ENCODE peak calls at places on chromosomes 6 and 20, in seven cellular contexts. I is H9, J is IMR-90, K is H1, M is mesenchymal stem cell, D is neuronal stem cell, V is trophoblast cell. P is an unnamed sample. For H3K4me1, the result is how much of the 10 kb centered on the place peaks cover.

GRCh38 chr6:158574800-158575199 is 14.9 kb downstream of the TMEM181 start:
- DNase-seq in I (no peak), K (no peak), D (no peak), M (no peak), V (no peak), J (no peak), P (no peak)

GRCh38 chr6:110476046-110476849 is at the start of gene SLC22A16:
- DNase-seq in V (peak), M (no peak), K (peak), D (no peak), J (no peak), I (no peak), P (no peak)

GRCh38 chr20:13526551-13526950 is 112.2 kb downstream of the TASP1 start:
- DNase-seq in I (no peak), V (no peak), J (peak), M (peak), K (no peak), D (no peak), P (no peak)

GRCh38 chr6:51953246-51953645 is 134.2 kb downstream of the PKHD1 start:
- DNase-seq in M (no peak), I (no peak), J (no peak), D (no peak), K (no peak), V (peak), P (no peak)

GRCh38 chr6:45827952-45828530 is 187.6 kb downstream of the CLIC5 start:
- DNase-seq in I (no peak), D (no peak), J (peak), V (no peak), M (peak), K (no peak), P (no peak)

GRCh38 chr20:1528811-1529210 is 28.7 kb downstream of the SIRPD start:
- DNase-seq in D (no peak), V (peak), K (no peak), M (peak), J (peak), I (no peak), P (no peak)

GRCh38 chr6:10791673-10792072 is 44.1 kb downstream of the TMEM14B start:
- DNase-seq in M (no peak), D (no peak), K (no peak), V (no peak), I (no peak), J (no peak), P (no peak)

GRCh38 chr6:169070506-169071176 is 183.0 kb downstream of the THBS2 start:
- DNase-seq in V (peak), J (peak), D (no peak), M (peak), I (no peak), K (no peak), P (peak)

GRCh38 chr6:46293641-46294316 is 123.0 kb upstream of the ENPP5 start:
- DNase-seq in I (no peak), J (no peak), K (no peak), D (no peak), V (no peak), M (no peak), P (no peak)

GRCh38 chr6:166862287-166862977 is 93.9 kb downstream of the RNASET2 start:
- DNase-seq in V (peak), K (peak), I (peak), M (peak), D (peak), J (no peak), P (peak)

GRCh38 chr6:46850781-46851180 is 57.6 kb downstream of the MEP1A start:
- DNase-seq in V (no peak), D (no peak), J (no peak), K (no peak), M (peak), I (no peak), P (no peak)

GRCh38 chr6:144064402-144064830 is 31.0 kb downstream of the SF3B5 start:
- DNase-seq in I (peak), K (peak), J (no peak), D (peak), V (peak), M (no peak), P (peak)

GRCh38 chr6:169445661-169446581 is 192.3 kb upstream of the THBS2 start:
- DNase-seq in J (no peak), K (no peak), D (no peak), M (no peak), V (no peak), I (no peak), P (no peak)

GRCh38 chr20:9515761-9516657 is 1.6 kb downstream of the LAMP5 start:
- DNase-seq in K (peak), D (no peak), M (no peak), V (no peak), I (peak), J (no peak), P (peak)

GRCh38 chr6:106064103-106064502 is 22.0 kb upstream of the PRDM1 start:
- DNase-seq in J (peak), M (peak), V (no peak), K (no peak), D (no peak), I (no peak), P (peak)

GRCh38 chr6:73854998-73855718 is 159.2 kb downstream of the CD109 start:
- DNase-seq in M (peak), V (peak), D (peak), I (no peak), K (no peak), J (peak), P (peak)

GRCh38 chr6:151294561-151295101 is 54.9 kb downstream of the AKAP12 start:
- DNase-seq in K (no peak), D (no peak), J (peak), I (no peak), V (peak), M (peak), P (no peak)

GRCh38 chr6:13447949-13448724 is 39.3 kb downstream of the GFOD1 start:
- DNase-seq in D (no peak), M (no peak), V (no peak), J (no peak), I (no peak), K (no peak), P (no peak)

GRCh38 chr6:20711518-20711917 is 177.3 kb downstream of the CDKAL1 start:
- DNase-seq in J (peak), M (peak), D (no peak), V (peak), I (no peak), K (no peak), P (no peak)

GRCh38 chr20:36344517-36345132 is 38.5 kb downstream of the DLGAP4 start:
- DNase-seq in K (peak), I (peak), M (peak), D (peak), J (peak), V (peak), P (peak)

GRCh38 chr6:119343167-119343566 is 6.4 kb downstream of the MAN1A1 start:
- DNase-seq in V (no peak), K (no peak), D (no peak), M (no peak), I (no peak), J (no peak), P (no peak)

GRCh38 chr6:68633654-68634502 is 1.2 kb upstream of the ADGRB3 start:
- DNase-seq in V (no peak), I (no peak), M (peak), J (no peak), D (no peak), K (no peak), P (no peak)

GRCh38 chr6:76856065-76856464 is 607.2 kb downstream of the HTR1B start:
- DNase-seq in D (no peak), M (no peak), I (no peak), K (no peak), J (no peak), V (no peak), P (no peak)

GRCh38 chr6:2111162-2111677 is 134.2 kb downstream of the GMDS start:
- DNase-seq in M (peak), J (peak), D (no peak), V (no peak), K (no peak), I (no peak), P (no peak)

GRCh38 chr6:89952696-89953095 is 58.4 kb downstream of the GJA10 start:
- DNase-seq in V (peak), D (no peak), K (no peak), J (peak), M (peak), I (no peak), P (no peak)

GRCh38 chr6:138455746-138456392 is 43.4 kb downstream of the NHSL1 start:
- DNase-seq in I (no peak), K (no peak), V (no peak), D (no peak), J (peak), M (no peak), P (no peak)

GRCh38 chr6:118263929-118264486 is 284.1 kb upstream of the PLN start:
- DNase-seq in D (peak), V (peak), K (no peak), I (peak), M (peak), J (peak), P (peak)

GRCh38 chr6:88124925-88125557 is 41.1 kb downstream of the CNR1 start:
- DNase-seq in K (no peak), J (no peak), V (no peak), D (no peak), M (no peak), I (no peak), P (peak)

GRCh38 chr6:36676142-36677058 is 2.1 kb upstream of the CDKN1A start:
- DNase-seq in V (no peak), M (peak), I (peak), J (peak), D (peak), K (no peak), P (peak)

GRCh38 chr6:14865609-14866100 is 380.2 kb upstream of the JARID2 start:
- DNase-seq in K (no peak), M (no peak), D (no peak), I (no peak), J (peak), V (no peak), P (peak)

GRCh38 chr6:119979862-119980261 is 630.3 kb upstream of the MAN1A1 start:
- DNase-seq in I (no peak), J (peak), M (peak), K (no peak), D (no peak), V (no peak), P (peak)

GRCh38 chr6:70353343-70353913 is 50.5 kb upstream of the COL9A1 start:
- DNase-seq in K (no peak), I (no peak), V (no peak), M (no peak), J (no peak), D (no peak), P (no peak)

GRCh38 chr6:104936766-104937535 is 20.0 kb upstream of the LIN28B start:
- DNase-seq in V (peak), D (no peak), M (no peak), J (no peak), K (no peak), I (no peak), P (no peak)

GRCh38 chr6:41039060-41039998 is at the start of gene UNC5CL:
- DNase-seq in D (no peak), V (peak), I (peak), J (no peak), M (peak), K (peak), P (peak)

GRCh38 chr6:53918854-53919253 is 124.0 kb downstream of the LRRC1 start:
- DNase-seq in I (no peak), D (no peak), M (no peak), K (no peak), V (no peak), J (no peak), P (no peak)

GRCh38 chr6:44117397-44118128 is 9.7 kb downstream of the MRPL14 start:
- DNase-seq in J (no peak), K (no peak), M (no peak), V (peak), D (no peak), I (no peak), P (no peak)

GRCh38 chr6:44116643-44117382 is 10.4 kb downstream of the MRPL14 start:
- DNase-seq in V (peak), D (no peak), K (no peak), M (peak), J (peak), I (no peak), P (no peak)

GRCh38 chr6:44120692-44121443 is 6.4 kb downstream of the MRPL14 start:
- DNase-seq in J (no peak), D (no peak), I (no peak), M (no peak), V (no peak), K (no peak), P (peak)

GRCh38 chr6:44122821-44123220 is 4.4 kb downstream of the MRPL14 start:
- DNase-seq in D (no peak), M (peak), K (no peak), I (no peak), V (no peak), J (no peak), P (no peak)

DNA sequence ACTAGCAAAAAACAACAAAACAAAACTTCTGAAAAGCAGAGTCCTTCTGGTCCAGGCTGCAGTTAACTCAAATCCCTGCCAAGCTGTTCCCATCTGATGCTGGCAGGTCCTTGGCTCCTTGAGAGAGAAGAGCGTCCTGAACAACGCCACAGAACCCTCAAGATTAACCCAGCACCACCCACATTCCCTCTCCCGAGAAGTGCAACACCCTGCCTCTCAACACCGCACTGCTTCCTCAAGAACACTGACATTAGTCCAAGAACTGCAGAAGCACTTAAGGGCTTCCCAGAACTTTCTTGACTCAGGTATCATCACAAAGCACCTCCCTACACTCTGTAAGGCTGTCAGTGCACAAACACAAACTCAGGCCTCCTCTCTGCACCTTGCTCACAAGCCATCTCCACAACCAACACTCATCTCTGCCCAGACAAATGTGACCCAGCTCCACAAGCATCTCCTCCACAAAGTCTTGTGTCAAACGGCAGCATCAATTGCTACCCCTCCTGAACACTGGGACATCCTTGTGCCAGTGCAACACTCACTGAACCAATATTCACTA is 7.5 kb downstream of the MRPL14 start:
- DNase-seq in I (no peak), J (no peak), D (no peak), V (no peak), K (no peak), M (no peak), P (no peak)
- H3K4me1 ChIP-seq in I (under half), J (under half), D (under half), V (under half), K (under half), M (under half), P (under half)

GRCh38 chr6:25676775-25677174 is 24.8 kb downstream of the SCGN start:
- DNase-seq in K (no peak), D (no peak), M (no peak), V (no peak), J (no peak), I (no peak), P (no peak)
- H3K4ac ChIP-seq in K (no peak), D (no peak), M (no peak), V (no peak), J (no peak), I (no peak), P (no peak)

GRCh38 chr6:111747791-111748190 is 125.5 kb downstream of the FYN start:
- DNase-seq in V (no peak), J (no peak), I (no peak), D (no peak), M (no peak), K (no peak), P (no peak)

GRCh38 chr6:111745636-111746035 is 127.6 kb downstream of the FYN start:
- DNase-seq in K (no peak), D (no peak), M (no peak), J (no peak), V (no peak), I (no peak), P (no peak)

GRCh38 chr6:111745186-111745585 is 128.1 kb downstream of the FYN start:
- DNase-seq in J (peak), D (no peak), M (peak), I (no peak), K (peak), V (no peak), P (no peak)

GRCh38 chr6:111748247-111748647 is 125.0 kb downstream of the FYN start:
- DNase-seq in J (no peak), V (no peak), M (no peak), I (no peak), D (no peak), K (peak), P (no peak)

GRCh38 chr6:111746983-111747773 is 126.1 kb downstream of the FYN start:
- DNase-seq in I (no peak), J (no peak), K (peak), M (no peak), D (no peak), V (no peak), P (no peak)
- H3K4me1 ChIP-seq in I (under half), J (under half), K (under half), M (under half), D (under half), V (under half), P (under half)

DNA sequence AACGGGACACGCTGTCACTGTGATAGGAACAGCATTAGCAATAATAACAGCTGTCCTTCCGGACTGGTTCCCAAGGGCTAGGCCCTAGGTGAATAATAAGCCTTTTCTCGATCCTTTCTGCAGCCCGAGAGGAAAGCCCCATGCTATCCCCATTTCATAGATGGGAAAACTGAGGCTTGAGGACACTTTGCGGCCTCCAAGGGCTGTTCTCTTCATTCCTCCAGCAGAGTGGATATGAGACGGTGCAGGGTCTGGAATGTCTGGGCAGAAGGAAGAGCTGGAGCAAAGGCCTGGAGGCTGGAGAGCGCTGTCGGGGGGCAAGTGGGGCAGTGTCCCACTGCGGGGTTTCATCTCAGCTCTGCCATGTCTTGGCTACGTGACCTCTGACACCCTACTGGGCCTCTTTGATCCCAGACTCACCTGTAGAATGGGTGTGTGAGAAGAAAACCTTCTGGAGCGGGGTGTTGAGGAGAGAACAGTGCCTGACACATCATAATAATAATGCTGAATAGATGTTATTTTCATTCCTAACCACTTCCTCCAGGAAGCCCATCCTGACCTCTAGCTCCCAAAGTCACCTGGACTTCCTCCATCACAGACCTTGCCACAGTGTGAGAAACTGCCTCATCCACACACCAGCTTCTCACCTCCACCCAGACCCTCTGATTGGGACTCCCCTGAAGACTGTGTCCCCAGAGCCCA is 74.8 kb downstream of the CEBPB start:
- DNase-seq in V (no peak), J (no peak), M (no peak), I (no peak), D (no peak), K (no peak), P (no peak)
- H3K4ac ChIP-seq in V (no peak), J (no peak), M (no peak), I (no peak), D (no peak), K (no peak), P (no peak)

GRCh38 chr6:7151381-7151780 is 43.6 kb downstream of the RREB1 start:
- DNase-seq in J (no peak), K (no peak), I (no peak), M (no peak), D (no peak), V (no peak), P (no peak)
- H3K4me1 ChIP-seq in J (under half), K (under half), I (under half), M (under half), D (under half), V (under half), P (under half)

GRCh38 chr6:157570752-157571151 is 189.8 kb downstream of the ZDHHC14 start:
- DNase-seq in M (no peak), K (no peak), V (no peak), I (no peak), J (no peak), D (no peak), P (no peak)

GRCh38 chr6:157569543-157569942 is 188.6 kb downstream of the ZDHHC14 start:
- DNase-seq in V (no peak), J (no peak), D (no peak), M (no peak), I (no peak), K (no peak), P (no peak)

GRCh38 chr6:157570104-157570503 is 189.1 kb downstream of the ZDHHC14 start:
- DNase-seq in I (no peak), V (no peak), D (no peak), K (no peak), J (no peak), M (no peak), P (no peak)

GRCh38 chr6:157571269-157571668 is 190.3 kb downstream of the ZDHHC14 start:
- DNase-seq in I (no peak), M (no peak), D (no peak), V (no peak), J (no peak), K (no peak), P (no peak)

GRCh38 chr6:157571995-157572394 is 191.0 kb downstream of the ZDHHC14 start:
- DNase-seq in M (no peak), V (no peak), D (no peak), K (no peak), J (no peak), I (no peak), P (no peak)
- H3K4ac ChIP-seq in M (no peak), V (no peak), D (no peak), K (no peak), J (no peak), I (no peak), P (no peak)

GRCh38 chr6:3910264-3910663 is 61.1 kb downstream of the FAM50B start:
- DNase-seq in D (no peak), M (no peak), I (no peak), K (no peak), V (no peak), J (no peak), P (no peak)

GRCh38 chr6:3912366-3913076 is 63.3 kb downstream of the FAM50B start:
- DNase-seq in I (no peak), D (no peak), K (peak), M (no peak), V (no peak), J (peak), P (no peak)

GRCh38 chr6:3913077-3913957 is 64.1 kb downstream of the FAM50B start:
- DNase-seq in K (peak), M (peak), D (no peak), J (peak), I (no peak), V (peak), P (peak)

GRCh38 chr6:3911130-3911529 is 62.0 kb downstream of the FAM50B start:
- DNase-seq in D (no peak), J (no peak), M (peak), K (no peak), V (no peak), I (peak), P (no peak)

DNA sequence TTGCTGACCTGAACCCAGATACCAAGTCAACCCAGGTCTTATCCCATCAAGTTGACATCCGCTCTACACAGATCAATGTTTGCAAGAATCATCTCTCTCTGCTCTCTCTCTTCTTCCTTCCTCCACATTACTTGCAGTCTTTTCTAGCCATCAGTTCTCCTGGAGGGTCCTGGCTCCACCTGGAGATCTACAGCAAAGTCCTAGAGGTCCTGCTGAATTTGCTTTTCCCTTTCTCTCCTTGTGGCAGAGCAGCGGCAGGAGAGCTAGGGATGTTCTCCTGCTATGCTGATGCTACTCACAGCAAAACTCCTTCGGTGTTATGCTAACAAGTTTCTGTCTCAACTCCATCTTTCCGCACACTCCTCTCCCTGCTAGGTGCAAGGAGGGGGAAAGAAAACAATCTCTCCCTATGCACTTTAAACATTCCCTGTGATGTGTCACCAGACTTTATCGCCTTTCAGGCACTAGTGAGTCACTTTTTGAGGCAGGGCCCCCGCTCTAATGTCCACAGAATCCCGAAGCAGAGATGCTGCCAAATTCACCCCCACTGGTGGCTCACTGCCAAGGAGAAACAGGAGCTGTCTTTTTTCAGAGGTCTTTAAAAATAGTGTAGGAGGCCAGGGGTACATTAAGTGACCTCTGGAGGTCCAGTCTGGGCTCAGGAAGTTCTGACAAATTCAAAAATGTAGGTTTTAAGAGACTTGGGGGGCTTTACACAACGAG is 62.6 kb downstream of the FAM50B start:
- DNase-seq in V (peak), I (peak), M (peak), D (no peak), K (peak), J (peak), P (peak)
- H3K4me1 ChIP-seq in V (under half), I (under half), M (under half), D (under half), K (under half), J (under half), P (under half)

P was measured in mesendoderm.